ENCODE peak calls at places on chromosomes 2 and 18, in ten cellular contexts. One of them, this sample, is unnamed.

GRCh38 chr2:56084117-56084936 is 99.5 kb upstream of the CCDC85A start:
- DNase-seq in Calu3: no peak
- DNase-seq in astrocyte of the spinal cord: no peak
- DNase-seq in bronchial epithelial cell: no peak
- DNase-seq in AG09319: no peak
- DNase-seq in GM20000: no peak
- DNase-seq in A673: no peak
- DNase-seq in ovary: no peak
- DNase-seq in endothelial cell: no peak
- DNase-seq in lower lobe of right lung: no peak
- DNase-seq in this sample: no peak

GRCh38 chr2:85143463-85144082 is 10.4 kb downstream of the TCF7L1 start:
- DNase-seq in GM20000: no peak
- DNase-seq in ovary: no peak
- DNase-seq in lower lobe of right lung: no peak
- DNase-seq in bronchial epithelial cell: no peak
- DNase-seq in AG09319: no peak
- DNase-seq in astrocyte of the spinal cord: no peak
- DNase-seq in endothelial cell: no peak
- DNase-seq in Calu3: no peak
- DNase-seq in A673: no peak
- DNase-seq in this sample: no peak

GRCh38 chr2:216575465-216575864 is 57.8 kb upstream of the IGFBP2 start:
- DNase-seq in Calu3: no peak
- DNase-seq in ovary: no peak
- DNase-seq in endothelial cell: no peak
- DNase-seq in bronchial epithelial cell: no peak
- DNase-seq in AG09319: no peak
- DNase-seq in astrocyte of the spinal cord: no peak
- DNase-seq in A673: no peak
- DNase-seq in GM20000: no peak
- DNase-seq in lower lobe of right lung: no peak
- DNase-seq in this sample: no peak

GRCh38 chr2:46471705-46472104 is 7.7 kb upstream of the TMEM247 start:
- DNase-seq in Calu3: no peak
- DNase-seq in endothelial cell: no peak
- DNase-seq in A673: no peak
- DNase-seq in bronchial epithelial cell: no peak
- DNase-seq in astrocyte of the spinal cord: no peak
- DNase-seq in ovary: no peak
- DNase-seq in lower lobe of right lung: no peak
- DNase-seq in AG09319: no peak
- DNase-seq in GM20000: no peak
- DNase-seq in this sample: no peak

GRCh38 chr18:3305354-3305762 is 43.4 kb downstream of the MYL12B start:
- DNase-seq in A673: peak
- DNase-seq in Calu3: peak
- DNase-seq in lower lobe of right lung: no peak
- DNase-seq in ovary: no peak
- DNase-seq in AG09319: peak
- DNase-seq in bronchial epithelial cell: peak
- DNase-seq in astrocyte of the spinal cord: peak
- DNase-seq in GM20000: no peak
- DNase-seq in endothelial cell: no peak
- DNase-seq in this sample: peak

GRCh38 chr2:51612387-51612786 is 580.5 kb upstream of the NRXN1 start:
- DNase-seq in astrocyte of the spinal cord: no peak
- DNase-seq in ovary: no peak
- DNase-seq in lower lobe of right lung: no peak
- DNase-seq in AG09319: no peak
- DNase-seq in bronchial epithelial cell: no peak
- DNase-seq in Calu3: no peak
- DNase-seq in GM20000: no peak
- DNase-seq in A673: no peak
- DNase-seq in endothelial cell: no peak
- DNase-seq in this sample: no peak

GRCh38 chr2:98901291-98901690 is 34.7 kb downstream of the CRACDL start:
- DNase-seq in endothelial cell: no peak
- DNase-seq in AG09319: no peak
- DNase-seq in astrocyte of the spinal cord: no peak
- DNase-seq in bronchial epithelial cell: no peak
- DNase-seq in GM20000: no peak
- DNase-seq in Calu3: no peak
- DNase-seq in lower lobe of right lung: no peak
- DNase-seq in ovary: no peak
- DNase-seq in A673: no peak
- DNase-seq in this sample: no peak

GRCh38 chr2:60351321-60351720 is 202.1 kb downstream of the BCL11A start:
- DNase-seq in astrocyte of the spinal cord: no peak
- DNase-seq in lower lobe of right lung: no peak
- DNase-seq in A673: no peak
- DNase-seq in AG09319: no peak
- DNase-seq in bronchial epithelial cell: no peak
- DNase-seq in endothelial cell: no peak
- DNase-seq in ovary: no peak
- DNase-seq in GM20000: no peak
- DNase-seq in Calu3: no peak
- DNase-seq in this sample: no peak

GRCh38 chr2:44441200-44441599 is 79.5 kb downstream of the CAMKMT start:
- DNase-seq in astrocyte of the spinal cord: no peak
- DNase-seq in bronchial epithelial cell: peak
- DNase-seq in GM20000: no peak
- DNase-seq in lower lobe of right lung: no peak
- DNase-seq in AG09319: no peak
- DNase-seq in A673: no peak
- DNase-seq in endothelial cell: no peak
- DNase-seq in ovary: no peak
- DNase-seq in Calu3: no peak
- DNase-seq in this sample: no peak

GRCh38 chr18:3773303-3773702 is 323.3 kb downstream of the TGIF1 start:
- DNase-seq in lower lobe of right lung: no peak
- DNase-seq in GM20000: no peak
- DNase-seq in Calu3: no peak
- DNase-seq in endothelial cell: no peak
- DNase-seq in astrocyte of the spinal cord: no peak
- DNase-seq in AG09319: no peak
- DNase-seq in ovary: no peak
- DNase-seq in A673: no peak
- DNase-seq in bronchial epithelial cell: peak
- DNase-seq in this sample: no peak

GRCh38 chr2:47323009-47323821 is 79.7 kb upstream of the MSH2 start:
- DNase-seq in Calu3: peak
- DNase-seq in A673: peak
- DNase-seq in endothelial cell: peak
- DNase-seq in astrocyte of the spinal cord: peak
- DNase-seq in bronchial epithelial cell: peak
- DNase-seq in GM20000: peak
- DNase-seq in AG09319: peak
- DNase-seq in ovary: peak
- DNase-seq in lower lobe of right lung: peak
- DNase-seq in this sample: peak

GRCh38 chr2:29433920-29434319 is 318.7 kb downstream of the CLIP4 start:
- DNase-seq in AG09319: no peak
- DNase-seq in bronchial epithelial cell: no peak
- DNase-seq in lower lobe of right lung: no peak
- DNase-seq in astrocyte of the spinal cord: no peak
- DNase-seq in A673: no peak
- DNase-seq in Calu3: no peak
- DNase-seq in GM20000: no peak
- DNase-seq in endothelial cell: no peak
- DNase-seq in ovary: no peak
- DNase-seq in this sample: no peak

DNA sequence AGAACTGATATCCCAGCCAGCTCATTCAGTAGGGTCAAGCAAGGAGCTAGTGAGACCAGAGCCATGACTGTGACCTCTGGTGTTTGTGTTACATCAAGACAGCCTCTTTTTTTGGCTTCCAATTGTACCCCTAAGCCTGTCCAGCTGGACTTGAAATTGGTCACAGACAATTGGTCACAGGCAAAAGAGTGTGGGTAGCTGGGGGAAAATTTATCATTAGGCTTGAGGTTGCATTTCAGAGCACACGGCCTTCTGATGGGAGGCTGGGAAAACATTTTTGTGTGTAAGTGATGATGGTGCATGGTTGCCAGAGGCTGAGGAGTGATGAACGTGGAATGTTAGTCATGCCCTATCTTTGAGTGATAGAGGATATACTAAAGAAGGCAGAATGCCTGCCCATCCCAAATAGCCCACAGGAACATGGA is 285.1 kb upstream of the SLC14A2 start:
- DNase-seq in ovary: no peak
- DNase-seq in lower lobe of right lung: no peak
- DNase-seq in AG09319: no peak
- DNase-seq in GM20000: no peak
- DNase-seq in endothelial cell: no peak
- DNase-seq in astrocyte of the spinal cord: no peak
- DNase-seq in Calu3: no peak
- DNase-seq in bronchial epithelial cell: no peak
- DNase-seq in A673: no peak
- DNase-seq in this sample: no peak
- TF ChIP-seq CTCF in ovary: no peak
- TF ChIP-seq CTCF in lower lobe of right lung: no peak
- TF ChIP-seq CTCF in AG09319: no peak
- TF ChIP-seq CTCF in GM20000: no peak
- TF ChIP-seq CTCF in endothelial cell: no peak
- TF ChIP-seq CTCF in astrocyte of the spinal cord: no peak
- TF ChIP-seq CTCF in Calu3: no peak
- TF ChIP-seq CTCF in bronchial epithelial cell: no peak
- TF ChIP-seq CTCF in A673: no peak
- TF ChIP-seq CTCF in this sample: no peak

GRCh38 chr2:168993538-168993937 is 37.6 kb downstream of the ABCB11 start:
- DNase-seq in ovary: no peak
- DNase-seq in astrocyte of the spinal cord: no peak
- DNase-seq in Calu3: no peak
- DNase-seq in A673: no peak
- DNase-seq in endothelial cell: no peak
- DNase-seq in GM20000: no peak
- DNase-seq in lower lobe of right lung: no peak
- DNase-seq in bronchial epithelial cell: no peak
- DNase-seq in AG09319: no peak
- DNase-seq in this sample: no peak
- TF ChIP-seq CTCF in ovary: no peak
- TF ChIP-seq CTCF in astrocyte of the spinal cord: no peak
- TF ChIP-seq CTCF in Calu3: no peak
- TF ChIP-seq CTCF in A673: no peak
- TF ChIP-seq CTCF in endothelial cell: no peak
- TF ChIP-seq CTCF in GM20000: no peak
- TF ChIP-seq CTCF in lower lobe of right lung: no peak
- TF ChIP-seq CTCF in bronchial epithelial cell: no peak
- TF ChIP-seq CTCF in AG09319: no peak
- TF ChIP-seq CTCF in this sample: no peak

GRCh38 chr2:129233751-129234406 is 745.6 kb upstream of the RAB6C start:
- DNase-seq in A673: peak
- DNase-seq in endothelial cell: peak
- DNase-seq in ovary: no peak
- DNase-seq in GM20000: peak
- DNase-seq in astrocyte of the spinal cord: peak
- DNase-seq in AG09319: no peak
- DNase-seq in lower lobe of right lung: no peak
- DNase-seq in bronchial epithelial cell: peak
- DNase-seq in Calu3: no peak
- DNase-seq in this sample: peak
- TF ChIP-seq CTCF in A673: no peak
- TF ChIP-seq CTCF in endothelial cell: no peak
- TF ChIP-seq CTCF in ovary: no peak
- TF ChIP-seq CTCF in GM20000: no peak
- TF ChIP-seq CTCF in astrocyte of the spinal cord: no peak
- TF ChIP-seq CTCF in AG09319: no peak
- TF ChIP-seq CTCF in lower lobe of right lung: no peak
- TF ChIP-seq CTCF in bronchial epithelial cell: peak
- TF ChIP-seq CTCF in Calu3: no peak
- TF ChIP-seq CTCF in this sample: peak

GRCh38 chr2:11698009-11698922 is 28.3 kb upstream of the NTSR2 start:
- DNase-seq in ovary: peak
- DNase-seq in A673: no peak
- DNase-seq in lower lobe of right lung: peak
- DNase-seq in GM20000: no peak
- DNase-seq in AG09319: no peak
- DNase-seq in Calu3: no peak
- DNase-seq in astrocyte of the spinal cord: peak
- DNase-seq in bronchial epithelial cell: no peak
- DNase-seq in endothelial cell: no peak
- DNase-seq in this sample: peak
- TF ChIP-seq CTCF in ovary: peak
- TF ChIP-seq CTCF in A673: no peak
- TF ChIP-seq CTCF in lower lobe of right lung: peak
- TF ChIP-seq CTCF in GM20000: no peak
- TF ChIP-seq CTCF in AG09319: no peak
- TF ChIP-seq CTCF in Calu3: no peak
- TF ChIP-seq CTCF in astrocyte of the spinal cord: no peak
- TF ChIP-seq CTCF in bronchial epithelial cell: no peak
- TF ChIP-seq CTCF in endothelial cell: no peak
- TF ChIP-seq CTCF in this sample: no peak

DNA sequence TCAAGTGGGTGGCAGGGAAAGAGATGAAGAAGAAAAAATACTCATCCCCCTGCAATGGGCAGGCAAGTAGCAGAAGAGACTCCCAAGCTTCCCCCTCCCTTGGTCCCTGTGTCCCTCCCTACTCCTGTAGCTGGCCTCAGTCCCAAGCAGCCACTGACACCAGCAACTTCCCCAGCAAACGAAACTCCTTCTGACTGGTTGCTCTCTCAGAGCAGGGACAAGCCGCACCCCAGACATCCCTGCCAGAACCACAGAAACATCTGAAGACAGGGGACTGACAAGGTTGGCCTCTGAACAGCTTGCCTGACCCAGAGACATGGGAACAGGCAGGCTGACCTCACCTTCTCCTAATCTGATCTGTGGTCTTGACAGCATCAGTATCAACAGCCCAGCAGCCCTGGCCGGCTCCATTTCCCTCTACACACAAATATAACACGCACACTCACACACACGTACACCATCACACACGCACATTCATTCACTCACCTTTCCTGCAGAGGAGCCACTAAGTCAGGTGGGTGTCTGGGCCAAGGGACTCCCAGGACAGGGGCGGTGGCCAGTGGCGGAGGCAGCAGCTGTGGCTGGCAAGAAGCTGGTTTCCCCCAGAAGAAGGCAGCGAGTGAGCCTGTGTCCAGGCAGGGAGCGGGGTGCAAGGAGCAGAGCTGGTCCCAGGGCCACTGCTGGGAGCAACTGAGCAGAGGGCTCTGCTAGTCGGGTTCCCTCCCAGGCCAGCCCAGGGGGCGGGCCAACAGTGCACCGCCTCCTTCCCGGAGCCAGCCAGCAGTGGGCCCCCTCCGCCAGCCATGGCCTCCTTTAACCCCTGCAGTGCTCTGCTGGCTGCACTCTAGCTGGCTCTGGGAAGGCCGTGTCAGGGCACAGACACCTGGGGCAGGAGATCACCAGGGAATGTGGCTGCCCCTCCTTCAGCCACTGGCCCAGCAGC is 59.1 kb downstream of the TNS1 start:
- DNase-seq in A673: peak
- DNase-seq in ovary: peak
- DNase-seq in Calu3: peak
- DNase-seq in astrocyte of the spinal cord: peak
- DNase-seq in lower lobe of right lung: peak
- DNase-seq in AG09319: no peak
- DNase-seq in GM20000: no peak
- DNase-seq in endothelial cell: peak
- DNase-seq in bronchial epithelial cell: no peak
- DNase-seq in this sample: peak
- TF ChIP-seq CTCF in A673: no peak
- TF ChIP-seq CTCF in ovary: no peak
- TF ChIP-seq CTCF in Calu3: no peak
- TF ChIP-seq CTCF in astrocyte of the spinal cord: peak
- TF ChIP-seq CTCF in lower lobe of right lung: peak
- TF ChIP-seq CTCF in AG09319: peak
- TF ChIP-seq CTCF in GM20000: no peak
- TF ChIP-seq CTCF in endothelial cell: no peak
- TF ChIP-seq CTCF in bronchial epithelial cell: peak
- TF ChIP-seq CTCF in this sample: no peak